ENCODE peak calls at places on chromosomes 2 and 18, in five cellular contexts. One of them, this sample, is unnamed.

GRCh38 chr2:190718652-190719526 is 70.0 kb downstream of the NAB1 start:
- DNase-seq in H1: no peak
- DNase-seq in HCT116: peak; percentile 66
- DNase-seq in HepG2: peak; percentile 30
- DNase-seq in SK-N-SH: peak; percentile 16
- DNase-seq in this sample: no peak

GRCh38 chr2:42752299-42752698 is 11.6 kb downstream of the OXER1 start:
- DNase-seq in H1: no peak
- DNase-seq in HCT116: no peak
- DNase-seq in HepG2: no peak
- DNase-seq in SK-N-SH: no peak
- DNase-seq in this sample: peak; percentile 4

GRCh38 chr2:207122914-207123744 is 42.6 kb downstream of the KLF7 start:
- DNase-seq in H1: no peak
- DNase-seq in HCT116: peak; percentile 59
- DNase-seq in HepG2: no peak
- DNase-seq in SK-N-SH: no peak
- DNase-seq in this sample: no peak

GRCh38 chr2:75646583-75647425 is at the start of gene MRPL19:
- DNase-seq in H1: peak; percentile 78
- DNase-seq in HCT116: peak; percentile 87
- DNase-seq in HepG2: peak; percentile 94
- DNase-seq in SK-N-SH: peak; percentile 90
- DNase-seq in this sample: peak; percentile 92

GRCh38 chr2:179340678-179341077 is 76.0 kb upstream of the SESTD1 start:
- DNase-seq in H1: no peak
- DNase-seq in HCT116: peak; percentile 19
- DNase-seq in HepG2: peak; percentile 54
- DNase-seq in SK-N-SH: no peak
- DNase-seq in this sample: peak; percentile 27

GRCh38 chr2:219045937-219046550 is 4.7 kb upstream of the CFAP65 start:
- DNase-seq in H1: peak; percentile 82
- DNase-seq in HCT116: no peak
- DNase-seq in HepG2: no peak
- DNase-seq in SK-N-SH: no peak
- DNase-seq in this sample: peak; percentile 61

GRCh38 chr2:113834057-113834720 is 55.7 kb upstream of the ACTR3 start:
- DNase-seq in H1: no peak
- DNase-seq in HCT116: no peak
- DNase-seq in HepG2: no peak
- DNase-seq in SK-N-SH: no peak
- DNase-seq in this sample: no peak

GRCh38 chr2:14633451-14634211 is 1.1 kb downstream of the LRATD1 start:
- DNase-seq in H1: peak; percentile 59
- DNase-seq in HCT116: no peak
- DNase-seq in HepG2: no peak
- DNase-seq in SK-N-SH: peak; percentile 44
- DNase-seq in this sample: no peak

GRCh38 chr18:3151379-3152264 is 68.1 kb downstream of the MYOM1 start:
- DNase-seq in H1: no peak
- DNase-seq in HCT116: no peak
- DNase-seq in HepG2: peak; percentile 36
- DNase-seq in SK-N-SH: peak; percentile 64
- DNase-seq in this sample: no peak

GRCh38 chr2:219252900-219253752 is at the start of gene TUBA4B:
- DNase-seq in H1: peak; percentile 85
- DNase-seq in HCT116: no peak
- DNase-seq in HepG2: no peak
- DNase-seq in SK-N-SH: peak; percentile 51
- DNase-seq in this sample: no peak

GRCh38 chr2:105862843-105863242 is 118.1 kb downstream of the NCK2 start:
- DNase-seq in H1: no peak
- DNase-seq in HCT116: no peak
- DNase-seq in HepG2: no peak
- DNase-seq in SK-N-SH: no peak
- DNase-seq in this sample: no peak

GRCh38 chr2:105860567-105860966 is 115.9 kb downstream of the NCK2 start:
- DNase-seq in H1: no peak
- DNase-seq in HCT116: no peak
- DNase-seq in HepG2: no peak
- DNase-seq in SK-N-SH: no peak
- DNase-seq in this sample: no peak

GRCh38 chr2:105859694-105859951 is 114.9 kb downstream of the NCK2 start:
- DNase-seq in H1: no peak
- DNase-seq in HCT116: no peak
- DNase-seq in HepG2: no peak
- DNase-seq in SK-N-SH: no peak
- DNase-seq in this sample: no peak

GRCh38 chr2:105858868-105859693 is 114.4 kb downstream of the NCK2 start:
- DNase-seq in H1: peak; percentile 31
- DNase-seq in HCT116: no peak
- DNase-seq in HepG2: no peak
- DNase-seq in SK-N-SH: no peak
- DNase-seq in this sample: no peak

GRCh38 chr2:105861198-105861597 is 116.5 kb downstream of the NCK2 start:
- DNase-seq in H1: peak; percentile 6
- DNase-seq in HCT116: no peak
- DNase-seq in HepG2: no peak
- DNase-seq in SK-N-SH: no peak
- DNase-seq in this sample: no peak
- TF ChIP-seq JUND in H1: no peak
- TF ChIP-seq JUND in HCT116: no peak
- TF ChIP-seq JUND in HepG2: no peak
- TF ChIP-seq JUND in SK-N-SH: no peak
- TF ChIP-seq JUND in this sample: no peak

DNA sequence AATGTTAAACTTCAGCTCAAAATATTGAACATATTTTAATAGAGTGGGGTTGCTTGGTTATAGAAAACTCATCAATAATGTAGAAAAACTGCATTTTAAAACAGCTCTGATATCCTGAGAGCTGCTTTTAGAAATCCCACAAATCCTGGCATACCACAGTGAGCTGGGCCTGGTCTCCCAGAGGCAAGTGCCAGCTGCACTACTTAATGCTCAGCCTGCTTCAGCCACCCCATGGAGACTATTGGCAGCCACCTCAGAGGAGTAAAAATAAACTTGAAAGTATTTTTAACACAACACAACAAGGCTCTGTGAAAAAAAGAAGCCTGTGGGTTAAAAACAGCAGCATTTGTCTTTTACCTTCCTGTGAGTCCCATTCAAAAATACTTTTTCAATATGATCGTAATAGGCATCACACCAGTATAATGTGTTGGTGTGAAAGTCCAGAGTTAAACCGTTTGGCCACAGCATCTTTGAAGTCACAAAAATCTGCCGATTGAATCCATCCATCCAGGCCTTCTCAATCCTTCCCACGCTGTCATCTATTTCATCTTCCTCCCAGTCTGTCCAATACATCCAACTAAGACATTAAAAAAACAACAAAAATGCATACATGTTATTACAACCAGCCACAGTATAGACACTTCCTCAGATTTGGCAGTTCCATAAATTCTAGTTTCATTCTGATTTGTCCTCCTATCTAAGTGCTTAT is 1115.3 kb downstream of the LRP1B start:
- DNase-seq in H1: no peak
- DNase-seq in HCT116: no peak
- DNase-seq in HepG2: no peak
- DNase-seq in SK-N-SH: no peak
- DNase-seq in this sample: no peak
- TF ChIP-seq JUND in H1: no peak
- TF ChIP-seq JUND in HCT116: no peak
- TF ChIP-seq JUND in HepG2: no peak
- TF ChIP-seq JUND in SK-N-SH: no peak
- TF ChIP-seq JUND in this sample: no peak

DNA sequence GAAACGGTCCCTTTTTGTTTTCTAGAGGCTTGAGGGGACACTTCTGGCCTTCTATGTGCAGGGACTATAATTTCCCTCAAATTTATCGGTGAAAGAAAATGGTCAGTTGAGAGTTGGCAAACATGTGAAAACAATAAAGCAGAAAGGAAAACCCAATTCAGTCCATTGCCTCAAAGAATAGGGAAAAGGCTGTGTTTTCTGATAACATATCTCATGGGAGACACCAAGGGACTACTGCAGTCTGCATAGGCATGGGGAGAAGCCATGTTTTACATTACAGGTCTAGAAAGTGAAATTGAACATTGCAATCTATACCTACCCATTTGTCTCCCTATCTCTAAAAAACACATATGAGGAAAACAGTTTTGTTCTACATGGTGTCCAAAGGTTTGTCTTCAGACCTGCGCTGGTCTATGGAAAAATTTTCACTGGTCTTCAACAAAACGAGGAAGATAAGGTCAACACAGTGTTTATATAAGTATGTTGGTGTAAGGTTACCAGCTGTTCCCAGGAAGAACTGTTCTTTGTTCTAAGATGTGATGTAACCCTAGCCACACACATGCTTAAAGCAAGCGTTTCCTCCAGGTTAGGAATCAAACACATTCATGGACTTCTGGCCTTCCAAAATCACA is 179.7 kb downstream of the MREG start:
- DNase-seq in H1: no peak
- DNase-seq in HCT116: peak; percentile 8
- DNase-seq in HepG2: peak; percentile 100
- DNase-seq in SK-N-SH: no peak
- DNase-seq in this sample: no peak
- TF ChIP-seq JUND in H1: no peak
- TF ChIP-seq JUND in HCT116: no peak
- TF ChIP-seq JUND in HepG2: peak; percentile 64
- TF ChIP-seq JUND in SK-N-SH: no peak
- TF ChIP-seq JUND in this sample: no peak

GRCh38 chr18:306608-307255 is 38.9 kb upstream of the THOC1 start:
- DNase-seq in H1: no peak
- DNase-seq in HCT116: no peak
- DNase-seq in HepG2: no peak
- DNase-seq in SK-N-SH: no peak
- DNase-seq in this sample: no peak

GRCh38 chr18:303011-303410 is 35.2 kb upstream of the THOC1 start:
- DNase-seq in H1: no peak
- DNase-seq in HCT116: no peak
- DNase-seq in HepG2: no peak
- DNase-seq in SK-N-SH: no peak
- DNase-seq in this sample: no peak

GRCh38 chr18:302097-302496 is 34.2 kb upstream of the THOC1 start:
- DNase-seq in H1: no peak
- DNase-seq in HCT116: no peak
- DNase-seq in HepG2: no peak
- DNase-seq in SK-N-SH: no peak
- DNase-seq in this sample: no peak

GRCh38 chr18:303578-303977 is 35.7 kb upstream of the THOC1 start:
- DNase-seq in H1: no peak
- DNase-seq in HCT116: no peak
- DNase-seq in HepG2: no peak
- DNase-seq in SK-N-SH: no peak
- DNase-seq in this sample: no peak

GRCh38 chr18:304887-305529 is 37.2 kb upstream of the THOC1 start:
- DNase-seq in H1: peak; percentile 48
- DNase-seq in HCT116: no peak
- DNase-seq in HepG2: no peak
- DNase-seq in SK-N-SH: no peak
- DNase-seq in this sample: peak; percentile 38
- TF ChIP-seq JUND in H1: no peak
- TF ChIP-seq JUND in HCT116: no peak
- TF ChIP-seq JUND in HepG2: no peak
- TF ChIP-seq JUND in SK-N-SH: no peak
- TF ChIP-seq JUND in this sample: no peak

GRCh38 chr18:59446012-59446411 is 86.9 kb upstream of the LMAN1 start:
- DNase-seq in H1: no peak
- DNase-seq in HCT116: no peak
- DNase-seq in HepG2: no peak
- DNase-seq in SK-N-SH: no peak
- DNase-seq in this sample: peak; percentile 64
- TF ChIP-seq JUND in H1: no peak
- TF ChIP-seq JUND in HCT116: no peak
- TF ChIP-seq JUND in HepG2: no peak
- TF ChIP-seq JUND in SK-N-SH: no peak
- TF ChIP-seq JUND in this sample: no peak